ENCODE peak calls at places on chromosome 4, in nine cellular contexts. L is fibroblast of lung, Y is BJ, O is fibroblast of pulmonary artery, A is mammary epithelial cell, Q is tibial artery, H is ascending aorta, R is hepatocyte, D is tibial nerve. G is an unnamed sample.

GRCh38 chr4:140266958-140267568 is 106.4 kb upstream of the SCOC start:
- DNase-seq in L (peak), Y (no peak), O (no peak), A (no peak), Q (no peak), H (no peak), R (no peak), D (no peak), G (no peak)

GRCh38 chr4:55297346-55297745 is 48.7 kb upstream of the SRD5A3 start:
- DNase-seq in L (peak), Y (no peak), O (no peak), A (peak), Q (no peak), H (no peak), R (peak), D (no peak), G (no peak)

GRCh38 chr4:54316139-54316538 is 87.0 kb downstream of the PDGFRA start:
- DNase-seq in L (no peak), Y (no peak), O (no peak), A (no peak), Q (no peak), H (no peak), R (no peak), D (no peak), G (no peak)

GRCh38 chr4:26300314-26301307 is 20.2 kb upstream of the RBPJ start:
- DNase-seq in L (no peak), Y (no peak), O (no peak), A (no peak), Q (no peak), H (no peak), R (no peak), D (no peak), G (no peak)

GRCh38 chr4:2249526-2249991 is 7.6 kb upstream of the HAUS3 start:
- DNase-seq in L (no peak), Y (no peak), O (no peak), A (no peak), Q (no peak), H (peak), R (peak), D (no peak), G (no peak)

GRCh38 chr4:21656832-21657231 is 291.7 kb downstream of the KCNIP4 start:
- DNase-seq in L (peak), Y (peak), O (peak), A (peak), Q (no peak), H (no peak), R (peak), D (no peak), G (no peak)

GRCh38 chr4:128384091-128384520 is 96.5 kb upstream of the PGRMC2 start:
- DNase-seq in L (peak), Y (peak), O (peak), A (no peak), Q (no peak), H (no peak), R (no peak), D (no peak), G (no peak)

GRCh38 chr4:3452376-3452775 is 10.6 kb downstream of the HGFAC start:
- DNase-seq in L (no peak), Y (no peak), O (peak), A (no peak), Q (no peak), H (no peak), R (no peak), D (no peak), G (no peak)

GRCh38 chr4:189202182-189202868 is 738.3 kb upstream of the FRG1 start:
- DNase-seq in L (peak), Y (no peak), O (peak), A (peak), Q (peak), H (peak), R (peak), D (peak), G (no peak)

GRCh38 chr4:16608123-16608522 is 290.3 kb downstream of the LDB2 start:
- DNase-seq in L (no peak), Y (no peak), O (peak), A (no peak), Q (no peak), H (no peak), R (no peak), D (no peak), G (no peak)

GRCh38 chr4:105061136-105061696 is 85.5 kb upstream of the TET2 start:
- DNase-seq in L (no peak), Y (no peak), O (peak), A (peak), Q (no peak), H (no peak), R (no peak), D (no peak), G (no peak)

GRCh38 chr4:19722404-19722803 is 529.3 kb upstream of the SLIT2 start:
- DNase-seq in L (no peak), Y (no peak), O (no peak), A (no peak), Q (no peak), H (no peak), R (no peak), D (no peak), G (no peak)

GRCh38 chr4:33126002-33126401 is 2405.8 kb downstream of the PCDH7 start:
- DNase-seq in L (no peak), Y (no peak), O (no peak), A (no peak), Q (no peak), H (no peak), R (no peak), D (no peak), G (no peak)

GRCh38 chr4:1060646-1061371 is 49.4 kb downstream of the FGFRL1 start:
- DNase-seq in L (no peak), Y (no peak), O (no peak), A (no peak), Q (no peak), H (peak), R (no peak), D (no peak), G (no peak)

GRCh38 chr4:147830987-147831386 is 99.1 kb downstream of the ARHGAP10 start:
- DNase-seq in L (peak), Y (peak), O (peak), A (peak), Q (no peak), H (no peak), R (peak), D (no peak), G (no peak)

GRCh38 chr4:185127021-185127925 is 15.8 kb upstream of the SLC25A4 start:
- DNase-seq in L (no peak), Y (no peak), O (peak), A (peak), Q (no peak), H (no peak), R (peak), D (no peak), G (peak)

GRCh38 chr4:56937262-56937661 is 29.6 kb downstream of the REST start:
- DNase-seq in L (peak), Y (peak), O (peak), A (peak), Q (no peak), H (no peak), R (no peak), D (no peak), G (no peak)

GRCh38 chr4:173698557-173699262 is 168.7 kb upstream of the HAND2 start:
- DNase-seq in L (no peak), Y (no peak), O (no peak), A (no peak), Q (no peak), H (no peak), R (no peak), D (no peak), G (no peak)

GRCh38 chr4:173699841-173700475 is 169.9 kb upstream of the HAND2 start:
- DNase-seq in L (no peak), Y (no peak), O (no peak), A (no peak), Q (no peak), H (no peak), R (no peak), D (no peak), G (no peak)

GRCh38 chr4:173697840-173698239 is 167.8 kb upstream of the HAND2 start:
- DNase-seq in L (no peak), Y (no peak), O (no peak), A (no peak), Q (no peak), H (no peak), R (no peak), D (no peak), G (no peak)

GRCh38 chr4:173696011-173696410 is 166.0 kb upstream of the HAND2 start:
- DNase-seq in L (no peak), Y (no peak), O (no peak), A (no peak), Q (no peak), H (no peak), R (no peak), D (no peak), G (no peak)

GRCh38 chr4:173696551-173696950 is 166.5 kb upstream of the HAND2 start:
- DNase-seq in L (no peak), Y (no peak), O (no peak), A (no peak), Q (no peak), H (no peak), R (no peak), D (no peak), G (no peak)
- H3K4me3 ChIP-seq in L (no peak), Y (no peak), O (no peak), A (no peak), Q (no peak), H (no peak), R (no peak), D (no peak), G (no peak)

GRCh38 chr4:7459471-7459870 is 24.7 kb upstream of the PSAPL1 start:
- DNase-seq in L (no peak), Y (no peak), O (no peak), A (no peak), Q (no peak), H (no peak), R (no peak), D (no peak), G (no peak)

GRCh38 chr4:7463584-7464258 is 29.0 kb upstream of the PSAPL1 start:
- DNase-seq in L (no peak), Y (no peak), O (no peak), A (no peak), Q (no peak), H (no peak), R (no peak), D (no peak), G (no peak)

GRCh38 chr4:7460591-7460990 is 25.9 kb upstream of the PSAPL1 start:
- DNase-seq in L (peak), Y (no peak), O (no peak), A (no peak), Q (no peak), H (no peak), R (no peak), D (no peak), G (no peak)

GRCh38 chr4:7462509-7462971 is 27.8 kb upstream of the PSAPL1 start:
- DNase-seq in L (no peak), Y (no peak), O (peak), A (peak), Q (no peak), H (no peak), R (peak), D (no peak), G (peak)

GRCh38 chr4:7461171-7461570 is 26.4 kb upstream of the PSAPL1 start:
- DNase-seq in L (no peak), Y (no peak), O (no peak), A (no peak), Q (no peak), H (no peak), R (no peak), D (no peak), G (no peak)
- TF ChIP-seq CTCF in L (no peak), Y (no peak), O (no peak), A (no peak), Q (no peak), H (no peak), R (no peak), D (no peak), G (no peak)

DNA sequence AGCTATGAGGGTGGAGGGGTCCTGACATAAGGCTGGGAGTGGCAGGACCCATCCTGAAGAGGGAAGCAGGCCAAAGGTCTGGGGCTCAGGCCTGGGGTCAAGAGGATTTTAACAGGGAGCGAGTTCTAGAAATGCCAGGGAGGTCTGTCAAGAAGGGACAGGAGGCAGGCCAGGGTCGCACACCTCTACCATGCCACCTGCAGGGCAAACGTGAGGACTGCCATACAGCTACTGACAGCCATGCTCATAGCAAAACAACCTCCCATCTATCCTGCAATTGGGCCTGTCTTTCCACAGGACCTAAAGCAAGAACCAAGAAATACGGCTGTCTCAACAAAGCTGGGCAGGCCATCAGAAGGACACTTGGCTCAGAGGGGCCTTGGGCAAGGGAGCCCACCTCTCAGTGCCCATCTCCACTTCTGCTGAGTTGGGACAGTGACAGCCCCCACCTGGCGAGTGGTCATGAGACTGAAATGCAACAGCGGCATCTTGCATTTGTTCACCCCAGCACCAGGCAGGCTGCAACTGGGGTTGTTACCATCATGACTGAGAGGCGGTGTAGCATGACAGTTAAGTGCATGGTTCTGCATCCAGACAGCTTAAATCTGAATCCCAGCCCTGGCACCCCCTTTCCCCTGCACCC is 92.7 kb downstream of the WFS1 start:
- DNase-seq in L (no peak), Y (no peak), O (no peak), A (no peak), Q (no peak), H (no peak), R (no peak), D (no peak), G (no peak)
- H3K4me3 ChIP-seq in L (no peak), Y (no peak), O (no peak), A (no peak), Q (no peak), H (no peak), R (no peak), D (no peak), G (no peak)

GRCh38 chr4:96483308-96484030 is 643.6 kb downstream of the PDHA2 start:
- DNase-seq in L (no peak), Y (no peak), O (no peak), A (no peak), Q (no peak), H (no peak), R (no peak), D (no peak), G (no peak)
- TF ChIP-seq CTCF in L (no peak), Y (no peak), O (no peak), A (no peak), Q (no peak), H (no peak), R (no peak), D (no peak), G (no peak)

G was measured in dorsolateral prefrontal cortex.